ENCODE peak calls at places on chromosome 1, in eight cellular contexts. P is posterior cingulate gyrus, R is NCI-H1105, V is EL, F is midbrain, Z is mammary epithelial cell, I is mucosa of descending colon, D is HFF-Myc. G is an unnamed sample.

GRCh38 chr1:170168263-170168662 is 22.5 kb downstream of the NTMT2 start:
- DNase-seq in D (no peak), I (no peak), V (peak), Z (peak), R (peak), F (no peak), P (no peak), G (no peak)

GRCh38 chr1:180098242-180098995 is 56.2 kb upstream of the QSOX1 start:
- DNase-seq in F (no peak), P (no peak), D (no peak), R (no peak), V (peak), I (no peak), Z (peak), G (no peak)

GRCh38 chr1:6127587-6128163 is 52.4 kb downstream of the CHD5 start:
- DNase-seq in F (peak), R (no peak), P (peak), D (peak), I (peak), Z (peak), V (peak), G (peak)

GRCh38 chr1:44531785-44532566 is 126.9 kb downstream of the RNF220 start:
- DNase-seq in R (no peak), I (no peak), P (no peak), F (no peak), Z (peak), D (peak), V (peak), G (no peak)

GRCh38 chr1:170461762-170462384 is 70.1 kb upstream of the GORAB start:
- DNase-seq in V (peak), I (no peak), F (no peak), R (no peak), P (no peak), D (peak), Z (peak), G (no peak)

GRCh38 chr1:236102611-236103010 is 37.7 kb upstream of the NID1 start:
- DNase-seq in F (no peak), V (no peak), P (no peak), I (no peak), D (no peak), R (no peak), Z (no peak), G (no peak)

GRCh38 chr1:54975709-54976108 is 4.7 kb upstream of the TMEM61 start:
- DNase-seq in Z (no peak), P (no peak), V (no peak), I (no peak), R (no peak), F (no peak), D (no peak), G (no peak)

GRCh38 chr1:207649204-207649753 is 4.3 kb downstream of the CR1L start:
- DNase-seq in R (no peak), F (no peak), D (no peak), V (no peak), I (no peak), Z (no peak), P (no peak), G (no peak)

GRCh38 chr1:151287767-151288500 is 5.8 kb downstream of the ZNF687 start:
- DNase-seq in P (no peak), Z (no peak), R (no peak), F (no peak), D (no peak), V (no peak), I (no peak), G (no peak)

GRCh38 chr1:7366286-7366954 is 404.7 kb upstream of the VAMP3 start:
- DNase-seq in Z (no peak), P (no peak), F (no peak), D (no peak), V (no peak), R (peak), I (no peak), G (no peak)

GRCh38 chr1:56123421-56123820 is 455.9 kb downstream of the PLPP3 start:
- DNase-seq in Z (peak), D (no peak), I (no peak), V (peak), P (no peak), F (no peak), R (no peak), G (no peak)

GRCh38 chr1:77927414-77927813 is 39.0 kb downstream of the NEXN start:
- DNase-seq in V (no peak), R (no peak), Z (no peak), D (no peak), P (no peak), I (no peak), F (no peak), G (no peak)

GRCh38 chr1:167774710-167775109 is 52.9 kb downstream of the MPZL1 start:
- DNase-seq in Z (peak), P (no peak), D (no peak), V (peak), R (no peak), I (no peak), F (no peak), G (no peak)

GRCh38 chr1:183804382-183804781 is 538 bp upstream of the RGL1 start:
- DNase-seq in R (no peak), D (no peak), V (peak), F (no peak), Z (no peak), P (no peak), I (no peak), G (no peak)

GRCh38 chr1:175208773-175209492 is 16.4 kb upstream of the KIAA0040 start:
- DNase-seq in R (peak), P (no peak), Z (no peak), I (no peak), V (no peak), F (no peak), D (no peak), G (peak)

GRCh38 chr1:46522184-46522968 is 29.1 kb downstream of the KNCN start:
- DNase-seq in I (no peak), D (no peak), P (no peak), R (no peak), V (peak), F (peak), Z (peak), G (no peak)

GRCh38 chr1:91020967-91021685 is 709 bp downstream of the ZNF644 start:
- DNase-seq in D (no peak), Z (peak), F (peak), I (peak), R (peak), P (peak), V (peak), G (peak)

GRCh38 chr1:204073837-204074273 is 940 bp downstream of the SOX13 start:
- DNase-seq in I (no peak), D (no peak), F (peak), R (no peak), Z (peak), V (peak), P (peak), G (no peak)

GRCh38 chr1:48741380-48741779 is 35.3 kb downstream of the BEND5 start:
- DNase-seq in P (no peak), F (no peak), I (no peak), R (no peak), Z (no peak), D (no peak), V (no peak), G (no peak)

GRCh38 chr1:171754971-171755370 is 13.1 kb upstream of the VAMP4 start:
- DNase-seq in D (no peak), F (no peak), V (peak), I (no peak), P (no peak), R (no peak), Z (no peak), G (no peak)

GRCh38 chr1:170221031-170221430 is 75.3 kb downstream of the NTMT2 start:
- DNase-seq in D (no peak), V (no peak), I (no peak), P (no peak), Z (no peak), F (no peak), R (no peak), G (no peak)

GRCh38 chr1:197224160-197224559 is 43.9 kb upstream of the CRB1 start:
- DNase-seq in Z (no peak), V (peak), I (no peak), D (no peak), R (no peak), F (peak), P (no peak), G (no peak)

GRCh38 chr1:110383311-110383990 is 7.4 kb downstream of the SLC16A4 start:
- DNase-seq in F (no peak), V (peak), D (no peak), Z (peak), P (no peak), I (no peak), R (no peak), G (no peak)

GRCh38 chr1:180156631-180157091 is 2.0 kb downstream of the QSOX1 start:
- DNase-seq in D (no peak), I (no peak), R (no peak), F (no peak), Z (no peak), V (peak), P (no peak), G (no peak)

GRCh38 chr1:111754964-111755320 is 759 bp upstream of the DDX20 start:
- DNase-seq in D (no peak), V (peak), R (peak), P (no peak), F (peak), I (peak), Z (no peak), G (peak)

GRCh38 chr1:238252033-238252802 is 361.5 kb upstream of the ZP4 start:
- DNase-seq in P (peak), F (peak), R (no peak), V (peak), I (peak), Z (peak), D (no peak), G (peak)

GRCh38 chr1:109091196-109092193 is 931 bp downstream of the TMEM167B start:
- DNase-seq in D (no peak), Z (peak), I (peak), F (no peak), P (no peak), R (no peak), V (peak), G (no peak)

GRCh38 chr1:9239622-9240401 is 5.2 kb downstream of the H6PD start:
- DNase-seq in R (no peak), I (peak), F (peak), D (peak), P (peak), Z (peak), V (peak), G (no peak)

GRCh38 chr1:180953791-180954721 is 41.4 kb downstream of the KIAA1614 start:
- DNase-seq in I (peak), F (peak), V (peak), Z (no peak), P (peak), R (no peak), D (peak), G (peak)

GRCh38 chr1:156726549-156727226 is 1.6 kb upstream of the METTL25B start:
- DNase-seq in V (peak), P (no peak), I (no peak), R (no peak), Z (peak), F (peak), D (no peak), G (peak)

GRCh38 chr1:43786975-43787374 is 79.6 kb downstream of the ST3GAL3 start:
- DNase-seq in V (no peak), D (peak), R (no peak), I (peak), Z (no peak), F (no peak), P (no peak), G (no peak)

GRCh38 chr1:63663873-63664272 is 70.7 kb downstream of the PGM1 start:
- DNase-seq in I (no peak), P (no peak), D (no peak), V (peak), Z (peak), R (no peak), F (no peak), G (no peak)

GRCh38 chr1:107549152-107549810 is 408.4 kb downstream of the NTNG1 start:
- DNase-seq in P (no peak), F (no peak), D (no peak), V (no peak), I (no peak), Z (no peak), R (no peak), G (no peak)

GRCh38 chr1:117318011-117318410 is 49.2 kb upstream of the MAN1A2 start:
- DNase-seq in P (no peak), R (no peak), D (no peak), F (no peak), I (no peak), V (no peak), Z (no peak), G (no peak)

GRCh38 chr1:181137217-181137743 is 48.8 kb downstream of the IER5 start:
- DNase-seq in P (no peak), I (no peak), V (no peak), D (no peak), R (no peak), F (no peak), Z (no peak), G (no peak)

GRCh38 chr1:106063510-106063909 is 993.0 kb upstream of the PRMT6 start:
- DNase-seq in V (no peak), F (no peak), I (no peak), P (no peak), R (peak), D (no peak), Z (no peak), G (no peak)

GRCh38 chr1:26706315-26706714 is 10.5 kb downstream of the ARID1A start:
- DNase-seq in I (no peak), D (no peak), Z (no peak), P (no peak), F (no peak), V (no peak), R (no peak), G (no peak)

GRCh38 chr1:28139033-28139712 is 37.3 kb downstream of the PTAFR start:
- DNase-seq in D (no peak), R (no peak), F (no peak), Z (peak), V (peak), P (no peak), I (no peak), G (no peak)

GRCh38 chr1:30801826-30802198 is 44.2 kb upstream of the LAPTM5 start:
- DNase-seq in Z (peak), D (no peak), P (peak), F (peak), R (peak), V (peak), I (peak), G (peak)

GRCh38 chr1:160121388-160121787 is 5.8 kb downstream of the ATP1A2 start:
- DNase-seq in Z (no peak), P (no peak), F (no peak), V (no peak), D (no peak), I (no peak), R (no peak), G (no peak)